ENCODE peak calls at places on chromosomes 4 and X, in six cellular contexts. E is PC-9, W is nephron progenitor cell, A is NCI-H146, H is GM19239, K is AG08396. Z is an unnamed sample.
A peak's percentile ranks its signal among the peaks of the same experiment; 100 is the strongest.

GRCh38 chr4:111595456-111595855 is 549.8 kb upstream of the FAM241A start:
- DNase-seq in E (no peak), W (no peak), A (no peak), H (no peak), K (no peak), Z (no peak)

GRCh38 chr4:67160409-67160808 is 384.9 kb downstream of the CENPC start:
- DNase-seq in E (no peak), W (no peak), A (no peak), H (no peak), K (no peak), Z (peak; percentile 56)

GRCh38 chr4:84379881-84380618 is 119.0 kb downstream of the NKX6-1 start:
- DNase-seq in E (peak; percentile 22), W (no peak), A (no peak), H (no peak), K (no peak), Z (no peak)

GRCh38 chr4:56129431-56129861 is 180.7 kb downstream of the CEP135 start:
- DNase-seq in E (peak; percentile 30), W (no peak), A (peak; percentile 67), H (no peak), K (no peak), Z (peak; percentile 69)

GRCh38 chr4:27666943-27667342 is 806.3 kb downstream of the STIM2 start:
- DNase-seq in E (no peak), W (no peak), A (no peak), H (no peak), K (no peak), Z (peak; percentile 14)

GRCh38 chrX:121836000-121836399 is 788.6 kb downstream of the GLUD2 start:
- DNase-seq in E (no peak), W (no peak), A (no peak), H (no peak), K (no peak), Z (no peak)

GRCh38 chrX:135213200-135213844 is 38.5 kb upstream of the ETDA start:
- DNase-seq in E (no peak), W (no peak), A (no peak), H (no peak), K (no peak), Z (no peak)

GRCh38 chr4:165209796-165210195 is 2.4 kb downstream of the KLHL2 start:
- DNase-seq in E (no peak), W (no peak), A (no peak), H (no peak), K (no peak), Z (peak; percentile 56)

GRCh38 chrX:53287493-53288138 is 6.2 kb upstream of the IQSEC2 start:
- DNase-seq in E (peak; percentile 55), W (no peak), A (no peak), H (no peak), K (peak; percentile 71), Z (peak; percentile 93)

GRCh38 chr4:141654098-141654497 is 17.7 kb downstream of the IL15 start:
- DNase-seq in E (peak; percentile 4), W (peak; percentile 38), A (no peak), H (no peak), K (no peak), Z (peak; percentile 53)

GRCh38 chrX:30971761-30972603 is 82.9 kb upstream of the TAB3 start:
- DNase-seq in E (peak; percentile 3), W (peak; percentile 15), A (no peak), H (peak; percentile 8), K (peak; percentile 57), Z (peak; percentile 67)

GRCh38 chr4:42122237-42122636 is 30.2 kb downstream of the BEND4 start:
- DNase-seq in E (no peak), W (no peak), A (no peak), H (no peak), K (no peak), Z (no peak)

GRCh38 chr4:112145820-112146813 is 863 bp downstream of the FAM241A start:
- DNase-seq in E (peak; percentile 28), W (peak; percentile 73), A (peak; percentile 7), H (peak; percentile 55), K (peak; percentile 62), Z (peak; percentile 68)

GRCh38 chr4:140935259-140935658 is 179.1 kb upstream of the TBC1D9 start:
- DNase-seq in E (no peak), W (no peak), A (no peak), H (no peak), K (no peak), Z (peak; percentile 88)

GRCh38 chr4:30720656-30721352 is 635 bp downstream of the PCDH7 start:
- DNase-seq in E (peak; percentile 41), W (peak; percentile 54), A (peak; percentile 78), H (no peak), K (peak; percentile 13), Z (peak; percentile 43)

GRCh38 chr4:177579649-177580048 is 137.4 kb upstream of the AGA start:
- DNase-seq in E (no peak), W (no peak), A (no peak), H (no peak), K (no peak), Z (peak; percentile 35)

GRCh38 chr4:972651-973424 is 531 bp downstream of the DGKQ start:
- DNase-seq in E (peak; percentile 42), W (peak; percentile 50), A (no peak), H (peak; percentile 85), K (peak; percentile 78), Z (no peak)

GRCh38 chr4:83837614-83838308 is 301.9 kb downstream of the GPAT3 start:
- DNase-seq in E (no peak), W (no peak), A (no peak), H (no peak), K (no peak), Z (no peak)

GRCh38 chrX:53077207-53078197 is 4.7 kb upstream of the TSPYL2 start:
- DNase-seq in E (no peak), W (no peak), A (no peak), H (no peak), K (no peak), Z (peak; percentile 10)

GRCh38 chr4:148447672-148448071 is 5.5 kb upstream of the NR3C2 start:
- DNase-seq in E (no peak), W (no peak), A (no peak), H (no peak), K (no peak), Z (peak; percentile 59)

GRCh38 chrX:148500428-148501120 is at the start of gene AFF2:
- DNase-seq in E (no peak), W (peak; percentile 62), A (peak; percentile 18), H (no peak), K (peak; percentile 37), Z (peak; percentile 28)

GRCh38 chr4:157741642-157742041 is 431.2 kb downstream of the GASK1B start:
- DNase-seq in E (no peak), W (no peak), A (no peak), H (no peak), K (no peak), Z (no peak)

GRCh38 chr4:125741825-125742452 is 427.2 kb downstream of the FAT4 start:
- DNase-seq in E (no peak), W (no peak), A (peak; percentile 2), H (no peak), K (peak; percentile 51), Z (peak; percentile 49)

GRCh38 chr4:149465941-149466340 is 349.7 kb downstream of the IQCM start:
- DNase-seq in E (no peak), W (no peak), A (no peak), H (no peak), K (no peak), Z (no peak)

GRCh38 chr4:48913346-48913745 is 6.8 kb upstream of the OCIAD2 start:
- DNase-seq in E (peak; percentile 19), W (no peak), A (no peak), H (no peak), K (peak; percentile 53), Z (no peak)

GRCh38 chr4:5157721-5158390 is 106.6 kb downstream of the STK32B start:
- DNase-seq in E (no peak), W (no peak), A (no peak), H (no peak), K (no peak), Z (no peak)

GRCh38 chrX:50779694-50780093 is 34.3 kb downstream of the SHROOM4 start:
- DNase-seq in E (no peak), W (no peak), A (no peak), H (no peak), K (no peak), Z (no peak)

GRCh38 chr4:67723949-67724348 is 23.0 kb upstream of the UBA6 start:
- DNase-seq in E (no peak), W (no peak), A (peak; percentile 86), H (no peak), K (no peak), Z (peak; percentile 14)

GRCh38 chr4:36292551-36293188 is 11.3 kb downstream of the DTHD1 start:
- DNase-seq in E (no peak), W (no peak), A (no peak), H (no peak), K (no peak), Z (no peak)

GRCh38 chr4:185396724-185397402 is at the start of gene ANKRD37:
- DNase-seq in E (peak; percentile 63), W (no peak), A (peak; percentile 78), H (no peak), K (peak; percentile 27), Z (peak; percentile 55)

GRCh38 chr4:103934178-103934789 is 214.5 kb upstream of the TACR3 start:
- DNase-seq in E (no peak), W (peak; percentile 40), A (peak; percentile 23), H (peak; percentile 4), K (peak; percentile 22), Z (peak; percentile 58)

GRCh38 chrX:16826207-16826606 is 39.9 kb downstream of the TXLNG start:
- DNase-seq in E (no peak), W (no peak), A (peak; percentile 21), H (peak; percentile 4), K (peak; percentile 25), Z (peak; percentile 21)

GRCh38 chr4:3314706-3315260 is 22.0 kb downstream of the RGS12 start:
- DNase-seq in E (no peak), W (no peak), A (no peak), H (no peak), K (no peak), Z (no peak)

GRCh38 chr4:75376543-75376942 is 137.7 kb downstream of the RCHY1 start:
- DNase-seq in E (no peak), W (no peak), A (no peak), H (no peak), K (no peak), Z (no peak)

GRCh38 chrX:119503484-119503861 is 35.2 kb downstream of the SLC25A5 start:
- DNase-seq in E (peak; percentile 88), W (no peak), A (no peak), H (no peak), K (peak; percentile 79), Z (peak; percentile 32)

GRCh38 chr4:10066704-10067651 is 45.7 kb upstream of the SLC2A9 start:
- DNase-seq in E (no peak), W (no peak), A (no peak), H (no peak), K (no peak), Z (no peak)

GRCh38 chr4:13178621-13179020 is 305.5 kb downstream of the RAB28 start:
- DNase-seq in E (no peak), W (no peak), A (no peak), H (no peak), K (no peak), Z (peak; percentile 11)

GRCh38 chrX:154979671-154980070 is 42.9 kb downstream of the F8 start:
- DNase-seq in E (no peak), W (no peak), A (no peak), H (no peak), K (no peak), Z (no peak)

Z was measured in NCI-H69.